ENCODE peak calls at places on chromosome 7, in eight cellular contexts. Q, W, I, S, X, V, U and E are unnamed samples.

GRCh38 chr7:75050501-75050900 is 23.1 kb downstream of the RCC1L start:
- DNase-seq in X (no peak), Q (no peak), S (no peak), U (no peak), I (no peak), W (no peak), V (no peak), E (peak)

GRCh38 chr7:44183386-44183785 is 5.9 kb downstream of the GCK start:
- DNase-seq in I (no peak), Q (no peak), S (no peak), W (no peak), V (no peak), X (no peak), U (no peak), E (no peak)

GRCh38 chr7:129611246-129612111 is at the start of gene NRF1:
- DNase-seq in W (peak), S (peak), V (peak), Q (peak), X (peak), U (peak), I (peak), E (peak)

GRCh38 chr7:108203433-108204002 is 73.4 kb upstream of the LAMB4 start:
- DNase-seq in I (no peak), V (peak), Q (no peak), U (no peak), S (no peak), W (peak), X (no peak), E (no peak)

GRCh38 chr7:34133983-34134782 is 228.8 kb downstream of the BMPER start:
- DNase-seq in Q (peak), V (peak), U (peak), W (peak), S (peak), X (peak), I (peak), E (peak)

GRCh38 chr7:22356855-22357310 is at the start of gene RAPGEF5:
- DNase-seq in W (peak), Q (peak), V (peak), X (peak), U (peak), I (peak), S (peak), E (peak)

GRCh38 chr7:80977751-80978150 is 58.9 kb upstream of the SEMA3C start:
- DNase-seq in I (no peak), X (no peak), U (no peak), V (no peak), Q (no peak), S (no peak), W (no peak), E (no peak)

GRCh38 chr7:41224063-41224763 is 478.7 kb downstream of the INHBA start:
- DNase-seq in U (peak), X (peak), I (no peak), W (no peak), Q (no peak), S (no peak), V (no peak), E (peak)

GRCh38 chr7:96224682-96225081 is 97.2 kb downstream of the SLC25A13 start:
- DNase-seq in W (no peak), X (no peak), U (no peak), Q (peak), I (peak), S (peak), V (no peak), E (no peak)

GRCh38 chr7:76185187-76185915 is 16.3 kb upstream of the SRRM3 start:
- DNase-seq in I (peak), W (no peak), U (no peak), V (no peak), X (no peak), S (peak), Q (peak), E (no peak)

DNA sequence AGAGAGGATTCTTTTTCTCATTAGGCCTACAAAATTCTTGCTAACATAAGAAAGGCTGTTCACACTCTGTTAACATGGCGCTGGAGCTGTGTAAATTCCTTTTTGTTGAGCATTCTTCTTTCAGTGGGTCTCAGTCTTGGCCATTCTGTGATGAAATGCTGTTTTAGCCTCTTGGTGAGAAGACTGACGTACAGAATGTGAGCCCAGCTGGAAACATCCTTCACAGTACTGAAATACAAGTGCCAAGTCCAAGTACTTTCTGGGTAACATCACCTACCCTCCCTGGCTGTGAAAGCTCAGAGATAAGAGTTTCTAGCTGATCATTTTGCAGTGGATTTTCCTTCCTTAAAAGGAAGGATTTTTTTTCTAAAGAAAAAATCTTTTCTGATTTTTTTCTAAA is 231.8 kb downstream of the AHR start:
- DNase-seq in W (no peak), I (peak), V (no peak), X (peak), Q (no peak), U (no peak), S (no peak), E (peak)
- H2AFZ ChIP-seq in W (no peak), I (peak), V (no peak), X (no peak), Q (no peak), U (no peak), S (no peak), E (peak)

GRCh38 chr7:155767562-155768437 is 44.5 kb downstream of the SHH start:
- DNase-seq in U (no peak), S (no peak), W (no peak), V (no peak), I (no peak), X (no peak), Q (no peak), E (no peak)

GRCh38 chr7:155773531-155773930 is 38.7 kb downstream of the SHH start:
- DNase-seq in W (no peak), S (no peak), X (peak), V (no peak), I (no peak), U (no peak), Q (no peak), E (no peak)

GRCh38 chr7:155766386-155766785 is 45.9 kb downstream of the SHH start:
- DNase-seq in I (no peak), W (no peak), Q (no peak), X (no peak), S (no peak), U (no peak), V (no peak), E (no peak)

GRCh38 chr7:155770186-155770585 is 42.1 kb downstream of the SHH start:
- DNase-seq in X (no peak), U (no peak), S (no peak), Q (no peak), W (no peak), I (no peak), V (no peak), E (no peak)

GRCh38 chr7:155769701-155770100 is 42.6 kb downstream of the SHH start:
- DNase-seq in U (no peak), W (no peak), X (peak), V (no peak), Q (no peak), S (no peak), I (no peak), E (peak)
- TF ChIP-seq EZH2phosphoT487 in U (no peak), W (no peak), X (no peak), V (no peak), Q (no peak), S (no peak), I (no peak), E (no peak)

GRCh38 chr7:2688409-2689342 is 674 bp downstream of the AMZ1 start:
- DNase-seq in I (no peak), W (peak), Q (peak), X (no peak), U (no peak), V (no peak), S (peak), E (peak)
- H2AFZ ChIP-seq in I (peak), W (peak), Q (peak), X (no peak), U (no peak), V (no peak), S (no peak), E (peak)

GRCh38 chr7:19617921-19618320 is 90.9 kb downstream of the POLR1F start:
- DNase-seq in W (no peak), Q (no peak), S (no peak), X (no peak), U (no peak), I (no peak), V (no peak), E (peak)
- TF ChIP-seq EZH2phosphoT487 in W (no peak), Q (no peak), S (no peak), X (no peak), U (no peak), I (no peak), V (no peak), E (no peak)

DNA sequence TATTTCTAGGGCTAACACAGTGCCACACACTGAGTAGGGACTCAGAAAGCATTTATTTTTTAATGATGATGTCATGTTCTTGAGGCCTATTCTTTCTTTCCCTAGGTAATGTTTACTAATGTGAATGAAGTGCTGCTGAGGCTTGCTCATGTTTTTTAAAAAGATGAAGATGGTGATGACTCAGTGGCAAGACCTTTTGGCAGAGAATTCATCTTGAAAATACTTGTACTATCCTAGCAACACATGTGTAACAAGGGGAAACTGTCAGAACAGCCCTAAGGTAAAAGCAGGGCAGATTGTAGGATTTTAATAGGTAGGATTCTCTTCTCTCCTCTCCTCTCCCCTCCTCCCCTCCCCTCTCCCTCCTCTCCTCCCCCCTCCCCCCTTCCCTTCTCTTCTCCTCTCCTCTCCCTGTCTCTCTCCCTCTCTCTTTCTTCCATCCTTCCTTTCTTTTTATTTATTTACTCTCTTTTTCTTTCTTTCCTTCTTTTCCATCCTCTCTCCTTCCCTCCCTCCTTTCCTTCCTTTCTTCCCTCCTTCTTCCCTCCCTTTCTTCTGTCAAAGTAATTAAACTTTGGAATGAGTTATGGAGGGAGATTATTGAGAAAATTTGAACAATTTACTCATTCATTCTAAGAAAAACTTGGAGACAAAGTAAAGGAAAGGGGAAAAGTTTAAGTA is 75.3 kb downstream of the ZNF92 start:
- DNase-seq in X (no peak), W (no peak), Q (no peak), U (no peak), S (no peak), I (no peak), V (no peak), E (peak)
- H2AFZ ChIP-seq in X (no peak), W (no peak), Q (no peak), U (no peak), S (peak), I (no peak), V (peak), E (no peak)

DNA sequence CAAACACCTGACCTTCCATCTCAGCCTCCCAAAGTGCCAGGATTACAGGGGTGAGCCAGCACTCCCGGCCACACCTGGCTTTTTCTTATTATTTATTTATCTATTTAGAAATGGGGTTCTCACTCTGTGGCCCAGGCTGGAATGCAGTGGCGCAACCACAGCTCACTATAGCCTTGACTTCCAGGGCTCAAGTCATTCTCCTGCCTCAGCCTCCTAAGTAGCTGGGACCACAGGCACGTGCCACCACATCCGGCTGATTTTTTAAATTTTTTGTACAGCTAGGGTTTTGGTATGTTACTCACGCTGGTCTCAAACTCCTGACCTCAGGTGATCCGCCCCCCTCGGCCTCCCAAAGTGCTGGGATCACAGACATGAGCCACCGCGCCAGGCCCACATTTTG is 56.9 kb upstream of the MYL10 start:
- DNase-seq in I (no peak), V (no peak), S (no peak), W (no peak), U (no peak), X (no peak), Q (no peak), E (no peak)
- TF ChIP-seq EZH2phosphoT487 in I (no peak), V (no peak), S (no peak), W (no peak), U (no peak), X (no peak), Q (no peak), E (no peak)

GRCh38 chr7:31892099-31892787 is 178.0 kb downstream of the PDE1C start:
- DNase-seq in U (no peak), W (no peak), X (no peak), S (no peak), Q (no peak), V (no peak), I (no peak), E (no peak)

GRCh38 chr7:31893365-31893764 is 176.8 kb downstream of the PDE1C start:
- DNase-seq in W (no peak), X (no peak), Q (no peak), S (no peak), U (no peak), V (no peak), I (no peak), E (no peak)

GRCh38 chr7:31887006-31887405 is 183.2 kb downstream of the PDE1C start:
- DNase-seq in Q (no peak), X (no peak), U (no peak), S (no peak), I (no peak), V (no peak), W (no peak), E (no peak)

GRCh38 chr7:31890751-31891150 is 179.5 kb downstream of the PDE1C start:
- DNase-seq in I (no peak), X (no peak), Q (no peak), S (no peak), V (no peak), W (no peak), U (no peak), E (peak)

DNA sequence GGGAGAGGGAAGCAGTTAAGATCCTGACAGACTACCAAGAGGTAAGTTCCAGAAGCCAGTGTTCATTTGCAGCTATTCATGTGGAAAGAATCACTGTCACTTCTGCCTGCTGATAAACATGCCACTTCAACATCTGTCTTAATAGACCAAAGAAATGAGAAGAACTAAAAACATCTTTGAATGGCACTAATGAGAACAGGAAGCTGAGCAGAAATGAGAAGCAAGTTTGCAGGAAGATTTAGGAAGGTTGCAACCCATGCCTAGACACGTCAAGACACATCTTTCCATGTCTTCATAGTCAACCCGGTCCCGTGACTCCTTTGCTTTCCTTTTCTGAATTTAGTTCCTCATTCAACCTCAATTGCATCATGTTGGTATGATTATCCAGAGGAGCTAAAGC is 180.0 kb downstream of the PDE1C start:
- DNase-seq in W (no peak), U (no peak), X (no peak), Q (no peak), V (no peak), I (no peak), S (no peak), E (peak)
- H2AFZ ChIP-seq in W (no peak), U (no peak), X (no peak), Q (no peak), V (no peak), I (no peak), S (no peak), E (no peak)

DNA sequence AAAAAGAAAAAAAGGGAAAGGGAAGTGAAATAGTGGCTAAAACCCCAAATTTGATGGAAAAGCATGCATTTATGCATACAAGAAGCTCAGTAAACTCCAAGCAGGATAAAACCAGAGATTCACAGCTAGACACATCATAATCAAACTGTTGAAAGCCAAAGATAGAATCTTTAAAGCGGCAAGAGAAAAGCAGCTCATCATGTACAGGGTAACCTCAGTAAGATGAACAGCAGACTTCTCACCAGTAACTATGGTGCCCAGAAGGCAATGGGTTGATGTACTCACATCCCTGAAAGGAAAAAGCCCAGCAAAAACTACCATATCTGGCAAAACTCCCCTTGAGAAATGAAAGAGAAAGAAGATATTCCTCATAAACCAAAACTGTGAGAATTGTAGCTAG is 60.4 kb downstream of the TPST1 start:
- DNase-seq in U (no peak), Q (peak), S (peak), X (peak), W (peak), V (peak), I (peak), E (peak)
- TF ChIP-seq EZH2phosphoT487 in U (no peak), Q (no peak), S (no peak), X (no peak), W (no peak), V (no peak), I (no peak), E (no peak)

GRCh38 chr7:25643770-25644394 is 415.6 kb upstream of the NPVF start:
- DNase-seq in X (no peak), W (no peak), I (no peak), S (no peak), V (no peak), U (no peak), Q (no peak), E (no peak)
- H2AFZ ChIP-seq in X (no peak), W (no peak), I (peak), S (no peak), V (no peak), U (no peak), Q (no peak), E (no peak)